ENCODE peak calls at places on chromosomes 7 and 10, in four cellular contexts. One of them, this sample, is unnamed.

GRCh38 chr7:107643407-107643806 is 17.2 kb upstream of the SLC26A4 start:
- DNase-seq in left ventricle myocardium inferior: no peak
- DNase-seq in progenitor cell of endocrine pancreas: no peak
- DNase-seq in cardiac fibroblast: peak; percentile 49
- DNase-seq in this sample: no peak

GRCh38 chr10:10235003-10235402 is 782.7 kb upstream of the CELF2 start:
- DNase-seq in progenitor cell of endocrine pancreas: no peak
- DNase-seq in left ventricle myocardium inferior: no peak
- DNase-seq in cardiac fibroblast: no peak
- DNase-seq in this sample: no peak

GRCh38 chr10:116511365-116511764 is 34.4 kb upstream of the PNLIP start:
- DNase-seq in left ventricle myocardium inferior: no peak
- DNase-seq in cardiac fibroblast: no peak
- DNase-seq in progenitor cell of endocrine pancreas: no peak
- DNase-seq in this sample: no peak

GRCh38 chr7:147452816-147453215 is 1137.8 kb upstream of the C7orf33 start:
- DNase-seq in cardiac fibroblast: no peak
- DNase-seq in progenitor cell of endocrine pancreas: no peak
- DNase-seq in left ventricle myocardium inferior: no peak
- DNase-seq in this sample: no peak

GRCh38 chr10:7359954-7360353 is 50.9 kb downstream of the SFMBT2 start:
- DNase-seq in cardiac fibroblast: no peak
- DNase-seq in progenitor cell of endocrine pancreas: no peak
- DNase-seq in left ventricle myocardium inferior: no peak
- DNase-seq in this sample: no peak

GRCh38 chr10:4522296-4523000 is 303.6 kb upstream of the AKR1E2 start:
- DNase-seq in cardiac fibroblast: no peak
- DNase-seq in progenitor cell of endocrine pancreas: no peak
- DNase-seq in left ventricle myocardium inferior: no peak
- DNase-seq in this sample: no peak

GRCh38 chr7:2644514-2645273 is 12.9 kb downstream of the TTYH3 start:
- DNase-seq in cardiac fibroblast: no peak
- DNase-seq in progenitor cell of endocrine pancreas: no peak
- DNase-seq in left ventricle myocardium inferior: no peak
- DNase-seq in this sample: no peak

GRCh38 chr10:32400961-32401360 is 45.0 kb upstream of the CCDC7 start:
- DNase-seq in cardiac fibroblast: no peak
- DNase-seq in left ventricle myocardium inferior: no peak
- DNase-seq in progenitor cell of endocrine pancreas: no peak
- DNase-seq in this sample: no peak

GRCh38 chr10:74480778-74481177 is 329.8 kb downstream of the ADK start:
- DNase-seq in left ventricle myocardium inferior: no peak
- DNase-seq in progenitor cell of endocrine pancreas: no peak
- DNase-seq in cardiac fibroblast: no peak
- DNase-seq in this sample: no peak

GRCh38 chr10:78964952-78965633 is 103.7 kb upstream of the ZMIZ1 start:
- DNase-seq in progenitor cell of endocrine pancreas: peak; percentile 69
- DNase-seq in cardiac fibroblast: peak; percentile 47
- DNase-seq in left ventricle myocardium inferior: peak; percentile 25
- DNase-seq in this sample: no peak
- TF ChIP-seq CTCF in progenitor cell of endocrine pancreas: no peak
- TF ChIP-seq CTCF in cardiac fibroblast: no peak
- TF ChIP-seq CTCF in left ventricle myocardium inferior: no peak
- TF ChIP-seq CTCF in this sample: no peak

DNA sequence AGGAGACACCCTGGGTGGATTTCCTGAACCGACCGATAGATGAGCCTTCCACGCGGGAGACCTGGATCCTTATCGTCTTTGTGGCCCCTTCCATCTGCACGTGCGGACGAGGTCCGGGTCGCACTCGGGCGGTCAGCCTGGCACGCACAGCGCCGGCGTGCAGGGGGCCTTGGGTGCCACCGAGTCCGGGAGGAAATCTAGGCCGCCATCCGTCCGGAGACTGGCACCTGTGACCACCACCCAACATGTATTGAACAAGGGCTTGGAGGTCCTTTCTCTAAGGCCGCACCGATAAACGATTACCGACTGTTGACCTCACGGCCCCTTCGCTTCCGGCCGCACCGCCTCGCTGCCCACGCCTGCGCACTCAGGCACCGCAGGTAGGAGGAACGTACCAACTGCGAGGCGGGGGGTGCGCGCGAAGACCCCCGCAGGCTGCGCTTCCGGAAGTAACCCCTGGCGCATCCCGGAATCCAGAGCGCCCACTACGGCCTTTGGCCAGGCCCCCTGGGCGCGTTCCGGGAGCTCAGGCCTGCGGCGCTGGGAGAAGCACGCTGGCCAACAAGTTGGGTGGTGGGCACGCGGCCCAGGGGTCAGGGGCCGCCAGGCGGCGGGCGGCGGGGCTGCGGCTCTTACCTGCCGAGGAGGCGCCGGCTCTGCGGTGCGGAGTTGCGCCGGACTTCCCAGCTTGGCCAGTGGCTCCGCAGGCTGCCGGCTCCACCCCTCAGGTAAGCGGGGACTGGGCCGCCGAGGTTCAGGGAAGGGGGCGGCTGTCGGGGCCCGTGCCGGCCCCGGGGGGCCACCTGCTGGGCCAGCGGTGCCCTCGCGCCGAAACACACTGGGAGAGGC is at the start of the genes ACTR3C and LRRC61:
- DNase-seq in left ventricle myocardium inferior: peak; percentile 46
- DNase-seq in progenitor cell of endocrine pancreas: peak; percentile 69
- DNase-seq in cardiac fibroblast: no peak
- DNase-seq in this sample: no peak
- TF ChIP-seq CTCF in left ventricle myocardium inferior: peak; percentile 20
- TF ChIP-seq CTCF in progenitor cell of endocrine pancreas: peak; percentile 45
- TF ChIP-seq CTCF in cardiac fibroblast: no peak
- TF ChIP-seq CTCF in this sample: no peak

GRCh38 chr7:37833818-37834146 is 14.6 kb upstream of the NME8 start:
- DNase-seq in progenitor cell of endocrine pancreas: no peak
- DNase-seq in cardiac fibroblast: no peak
- DNase-seq in left ventricle myocardium inferior: no peak
- DNase-seq in this sample: no peak
- TF ChIP-seq CTCF in progenitor cell of endocrine pancreas: no peak
- TF ChIP-seq CTCF in cardiac fibroblast: no peak
- TF ChIP-seq CTCF in left ventricle myocardium inferior: no peak
- TF ChIP-seq CTCF in this sample: peak; percentile 26

DNA sequence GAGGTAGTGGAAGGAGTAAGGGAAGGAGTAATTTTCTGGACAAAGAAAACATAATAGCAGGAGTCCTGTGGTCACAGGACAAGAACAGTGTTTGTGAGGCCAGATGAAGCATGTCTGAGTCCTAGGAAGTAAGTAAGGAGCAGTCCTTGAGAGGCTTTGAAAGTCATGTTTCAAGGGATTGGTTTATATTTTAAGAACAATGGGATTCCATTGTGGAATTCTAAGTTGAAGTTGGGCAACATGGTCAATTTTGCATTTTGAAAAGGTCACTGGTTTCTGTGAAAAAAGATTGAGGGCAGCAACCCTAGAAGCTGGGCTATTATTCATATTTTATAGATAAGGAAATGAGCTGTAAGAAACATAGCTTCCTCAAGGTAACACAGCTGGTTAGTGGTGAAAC is 10.8 kb upstream of the SLC25A28 start:
- DNase-seq in cardiac fibroblast: peak; percentile 58
- DNase-seq in left ventricle myocardium inferior: no peak
- DNase-seq in progenitor cell of endocrine pancreas: no peak
- DNase-seq in this sample: no peak
- TF ChIP-seq CTCF in cardiac fibroblast: no peak
- TF ChIP-seq CTCF in left ventricle myocardium inferior: no peak
- TF ChIP-seq CTCF in progenitor cell of endocrine pancreas: no peak
- TF ChIP-seq CTCF in this sample: no peak

GRCh38 chr7:78020131-78020873 is 221.7 kb downstream of the PHTF2 start:
- DNase-seq in left ventricle myocardium inferior: no peak
- DNase-seq in progenitor cell of endocrine pancreas: no peak
- DNase-seq in cardiac fibroblast: peak; percentile 91
- DNase-seq in this sample: no peak
- TF ChIP-seq CTCF in left ventricle myocardium inferior: peak; percentile 80
- TF ChIP-seq CTCF in progenitor cell of endocrine pancreas: peak; percentile 73
- TF ChIP-seq CTCF in cardiac fibroblast: peak; percentile 54
- TF ChIP-seq CTCF in this sample: peak; percentile 58

GRCh38 chr7:90518630-90519029 is 49.2 kb downstream of the PTTG1IP2 start:
- DNase-seq in progenitor cell of endocrine pancreas: no peak
- DNase-seq in left ventricle myocardium inferior: no peak
- DNase-seq in cardiac fibroblast: no peak
- DNase-seq in this sample: no peak

GRCh38 chr7:90516257-90516656 is 46.8 kb downstream of the PTTG1IP2 start:
- DNase-seq in cardiac fibroblast: no peak
- DNase-seq in left ventricle myocardium inferior: no peak
- DNase-seq in progenitor cell of endocrine pancreas: no peak
- DNase-seq in this sample: no peak

GRCh38 chr7:90520484-90520883 is 51.0 kb downstream of the PTTG1IP2 start:
- DNase-seq in left ventricle myocardium inferior: no peak
- DNase-seq in cardiac fibroblast: peak; percentile 16
- DNase-seq in progenitor cell of endocrine pancreas: no peak
- DNase-seq in this sample: no peak
- TF ChIP-seq CTCF in left ventricle myocardium inferior: peak; percentile 16
- TF ChIP-seq CTCF in cardiac fibroblast: peak; percentile 43
- TF ChIP-seq CTCF in progenitor cell of endocrine pancreas: peak; percentile 51
- TF ChIP-seq CTCF in this sample: peak; percentile 56

This sample was measured in mesothelial cell of epicardium.